ENCODE peak calls at places on chromosomes 3 and 15, in eight cellular contexts. W, N, K, O, Z, C, S and U are unnamed samples.

GRCh38 chr3:40108643-40109042 is 200.9 kb upstream of the EIF1B start:
- DNase-seq in W (no peak), Z (no peak), S (no peak), O (no peak), K (no peak), N (no peak), C (no peak), U (peak; percentile 65)

GRCh38 chr3:123757281-123757940 is 126.7 kb downstream of the MYLK start:
- DNase-seq in W (no peak), K (no peak), S (peak; percentile 36), C (no peak), N (no peak), O (no peak), Z (peak; percentile 37), U (peak; percentile 69)

GRCh38 chr15:37204698-37205097 is 104.3 kb upstream of the MEIS2 start:
- DNase-seq in K (no peak), O (no peak), Z (no peak), S (no peak), W (no peak), C (no peak), N (no peak), U (no peak)

GRCh38 chr3:72872183-72872582 is 15.7 kb upstream of the GXYLT2 start:
- DNase-seq in K (no peak), W (no peak), S (peak; percentile 94), N (peak; percentile 69), C (no peak), Z (no peak), O (no peak), U (no peak)

GRCh38 chr3:40068647-40069046 is 240.9 kb upstream of the EIF1B start:
- DNase-seq in N (no peak), S (no peak), Z (no peak), W (no peak), C (no peak), K (no peak), O (no peak), U (no peak)

GRCh38 chr3:138078901-138079344 is 36.5 kb downstream of the DZIP1L start:
- DNase-seq in C (no peak), O (no peak), S (peak; percentile 98), W (no peak), K (no peak), Z (no peak), N (peak; percentile 88), U (peak; percentile 99)

GRCh38 chr3:134242649-134243637 is 7.7 kb downstream of the RYK start:
- DNase-seq in O (no peak), Z (no peak), K (no peak), W (no peak), C (no peak), N (peak; percentile 83), S (peak; percentile 95), U (peak; percentile 90)

GRCh38 chr3:146221276-146221675 is 29.6 kb downstream of the PLSCR4 start:
- DNase-seq in Z (no peak), S (peak; percentile 66), K (no peak), C (no peak), O (no peak), W (no peak), N (no peak), U (no peak)

GRCh38 chr3:179175358-179175757 is 27.2 kb downstream of the PIK3CA start:
- DNase-seq in W (no peak), S (peak; percentile 38), O (no peak), K (no peak), Z (no peak), C (no peak), N (no peak), U (no peak)

GRCh38 chr3:129795596-129795995 is 97.9 kb downstream of the TMCC1 start:
- DNase-seq in C (no peak), K (no peak), N (peak; percentile 4), Z (no peak), O (no peak), S (peak; percentile 80), W (no peak), U (peak; percentile 88)

GRCh38 chr3:124063168-124063909 is 71.4 kb upstream of the ROPN1 start:
- DNase-seq in Z (no peak), K (no peak), W (no peak), O (no peak), S (peak; percentile 24), C (no peak), N (peak; percentile 22), U (no peak)

GRCh38 chr3:157311633-157312365 is 124.9 kb upstream of the PTX3 start:
- DNase-seq in Z (no peak), N (peak; percentile 87), O (no peak), S (peak; percentile 88), W (no peak), C (no peak), K (no peak), U (peak; percentile 61)